ENCODE peak calls at places on chromosomes 11 and 22, in four cellular contexts. One of them, this sample, is unnamed.

GRCh38 chr11:15118431-15118830 is 3.7 kb downstream of the INSC start:
- DNase-seq in OCI-LY7: no peak
- DNase-seq in NCI-H2107: no peak
- DNase-seq in PC-3: no peak
- DNase-seq in this sample: no peak

GRCh38 chr11:27600656-27601055 is 94.1 kb upstream of the LIN7C start:
- DNase-seq in PC-3: no peak
- DNase-seq in OCI-LY7: peak; percentile 36
- DNase-seq in NCI-H2107: no peak
- DNase-seq in this sample: no peak

GRCh38 chr11:64206457-64207246 is at the start of gene FERMT3:
- DNase-seq in PC-3: no peak
- DNase-seq in OCI-LY7: peak; percentile 90
- DNase-seq in NCI-H2107: no peak
- DNase-seq in this sample: no peak

GRCh38 chr11:82995754-82996398 is 75.8 kb downstream of the RAB30 start:
- DNase-seq in PC-3: no peak
- DNase-seq in NCI-H2107: no peak
- DNase-seq in OCI-LY7: no peak
- DNase-seq in this sample: peak; percentile 80

GRCh38 chr22:43275545-43275981 is 67.6 kb downstream of the SCUBE1 start:
- DNase-seq in PC-3: peak; percentile 67
- DNase-seq in NCI-H2107: no peak
- DNase-seq in OCI-LY7: no peak
- DNase-seq in this sample: no peak

GRCh38 chr22:23915230-23915754 is 21.1 kb downstream of the MIF start:
- DNase-seq in PC-3: no peak
- DNase-seq in NCI-H2107: no peak
- DNase-seq in OCI-LY7: no peak
- DNase-seq in this sample: no peak

GRCh38 chr22:24405631-24406321 is 21.6 kb upstream of the ADORA2A start:
- DNase-seq in NCI-H2107: no peak
- DNase-seq in OCI-LY7: no peak
- DNase-seq in PC-3: no peak
- DNase-seq in this sample: no peak

GRCh38 chr11:115607621-115608191 is 103.5 kb upstream of the CADM1 start:
- DNase-seq in PC-3: no peak
- DNase-seq in NCI-H2107: no peak
- DNase-seq in OCI-LY7: no peak
- DNase-seq in this sample: peak; percentile 82

GRCh38 chr11:47969401-47969800 is 11.0 kb upstream of the PTPRJ start:
- DNase-seq in PC-3: no peak
- DNase-seq in OCI-LY7: no peak
- DNase-seq in NCI-H2107: no peak
- DNase-seq in this sample: no peak

GRCh38 chr11:109034341-109034696 is 369.4 kb downstream of the DDX10 start:
- DNase-seq in OCI-LY7: no peak
- DNase-seq in NCI-H2107: no peak
- DNase-seq in PC-3: no peak
- DNase-seq in this sample: peak; percentile 92

GRCh38 chr11:5380740-5381342 is 2.8 kb upstream of the OR51M1 start:
- DNase-seq in OCI-LY7: peak; percentile 61
- DNase-seq in NCI-H2107: no peak
- DNase-seq in PC-3: peak; percentile 65
- DNase-seq in this sample: peak; percentile 79

GRCh38 chr11:118845369-118845768 is 38.3 kb upstream of the CXCR5 start:
- DNase-seq in NCI-H2107: no peak
- DNase-seq in OCI-LY7: no peak
- DNase-seq in PC-3: peak; percentile 76
- DNase-seq in this sample: peak; percentile 33

GRCh38 chr11:61686469-61686868 is 6.3 kb downstream of the DAGLA start:
- DNase-seq in OCI-LY7: no peak
- DNase-seq in NCI-H2107: no peak
- DNase-seq in PC-3: no peak
- DNase-seq in this sample: no peak